ENCODE peak calls at places on chromosomes 16 and 17, in four cellular contexts. D is GM23338, O is GM23248, Q is HCT116. E is an unnamed sample. For H3K4me1, the result is how much of the 10 kb centered on the place peaks cover.

GRCh38 chr17:15659663-15660062 is 24.4 kb downstream of the TRIM16 start:
- DNase-seq in O (no peak), D (peak), Q (peak), E (peak)

GRCh38 chr16:17858061-17858460 is 387.3 kb upstream of the XYLT1 start:
- DNase-seq in Q (no peak), O (no peak), D (no peak), E (no peak)

GRCh38 chr16:20847577-20847976 is 41.2 kb downstream of the REXO5 start:
- DNase-seq in O (no peak), D (no peak), Q (no peak), E (no peak)

GRCh38 chr17:44081681-44082080 is 11.1 kb downstream of the G6PC3 start:
- DNase-seq in O (peak), D (no peak), Q (no peak), E (no peak)

GRCh38 chr16:80330803-80331202 is 210.0 kb upstream of the DYNLRB2 start:
- DNase-seq in Q (no peak), D (no peak), O (no peak), E (no peak)

GRCh38 chr17:30244853-30245385 is 9.4 kb upstream of the SLC6A4 start:
- DNase-seq in Q (no peak), O (peak), D (no peak), E (peak)

GRCh38 chr16:20004931-20005330 is 68.8 kb downstream of the GPR139 start:
- DNase-seq in Q (no peak), D (peak), O (no peak), E (no peak)

GRCh38 chr17:66726371-66726770 is 108.5 kb upstream of the CACNG5 start:
- DNase-seq in D (no peak), O (no peak), Q (no peak), E (no peak)

GRCh38 chr17:60392042-60392844 is at the start of gene USP32:
- DNase-seq in Q (peak), D (peak), O (peak), E (peak)

GRCh38 chr17:50181601-50182345 is 16.0 kb downstream of the SGCA start:
- DNase-seq in Q (no peak), D (no peak), O (peak), E (no peak)

GRCh38 chr16:59886021-59886420 is 1151.9 kb upstream of the GOT2 start:
- DNase-seq in D (no peak), O (peak), Q (no peak), E (peak)

GRCh38 chr16:54750249-54750648 is 180.4 kb upstream of the IRX5 start:
- DNase-seq in Q (no peak), D (no peak), O (no peak), E (no peak)

DNA sequence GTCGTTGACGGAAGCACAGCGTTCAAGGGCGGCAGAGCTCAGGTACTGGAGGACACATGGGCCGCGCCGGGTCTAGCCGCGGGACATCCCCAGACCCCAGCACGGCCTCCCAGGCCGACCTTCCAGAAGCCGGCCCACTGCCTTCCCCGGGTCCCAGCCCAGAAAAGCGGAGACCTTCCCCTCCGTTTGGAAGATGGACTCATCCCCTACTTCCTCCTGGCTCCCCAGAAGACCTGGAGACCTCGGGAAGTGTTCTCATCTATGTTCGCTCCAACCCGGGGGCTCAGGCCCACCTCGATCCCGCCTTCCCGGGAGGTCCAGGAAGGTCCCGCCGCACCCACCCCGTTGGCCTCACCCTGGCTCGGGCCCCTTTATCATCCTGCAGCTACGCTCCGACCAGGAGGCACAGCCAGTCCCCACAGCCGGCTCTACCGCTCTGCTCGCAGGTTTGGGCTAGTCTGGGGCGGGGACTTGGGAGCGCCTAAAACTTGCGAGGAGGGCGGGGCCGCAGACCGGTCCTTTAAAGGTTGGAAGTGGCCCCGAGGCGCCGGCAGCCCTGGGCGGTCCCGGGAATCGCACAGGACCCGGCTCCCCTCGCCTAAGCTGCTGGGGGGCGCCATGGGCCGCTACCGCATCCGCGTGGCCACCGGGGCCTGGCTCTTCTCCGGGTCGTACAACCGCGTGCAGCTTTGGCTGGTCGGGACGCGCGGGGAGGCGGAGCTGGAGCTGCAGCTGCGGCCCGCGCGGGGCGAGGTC is at the start of gene ALOX12:
- DNase-seq in O (peak), Q (no peak), D (peak), E (no peak)
- TF ChIP-seq EZH2 in O (no peak), Q (no peak), D (no peak), E (no peak)

GRCh38 chr17:41785876-41786226 is 660 bp downstream of the JUP start:
- DNase-seq in O (peak), Q (no peak), D (peak), E (peak)

GRCh38 chr17:41787021-41787418 is 509 bp upstream of the JUP start:
- DNase-seq in O (no peak), D (no peak), Q (no peak), E (no peak)

GRCh38 chr17:41785091-41785875 is 1.2 kb downstream of the JUP start:
- DNase-seq in O (no peak), Q (no peak), D (peak), E (peak)

GRCh38 chr17:41784207-41784744 is 2.2 kb downstream of the JUP start:
- DNase-seq in D (peak), Q (peak), O (peak), E (peak)

DNA sequence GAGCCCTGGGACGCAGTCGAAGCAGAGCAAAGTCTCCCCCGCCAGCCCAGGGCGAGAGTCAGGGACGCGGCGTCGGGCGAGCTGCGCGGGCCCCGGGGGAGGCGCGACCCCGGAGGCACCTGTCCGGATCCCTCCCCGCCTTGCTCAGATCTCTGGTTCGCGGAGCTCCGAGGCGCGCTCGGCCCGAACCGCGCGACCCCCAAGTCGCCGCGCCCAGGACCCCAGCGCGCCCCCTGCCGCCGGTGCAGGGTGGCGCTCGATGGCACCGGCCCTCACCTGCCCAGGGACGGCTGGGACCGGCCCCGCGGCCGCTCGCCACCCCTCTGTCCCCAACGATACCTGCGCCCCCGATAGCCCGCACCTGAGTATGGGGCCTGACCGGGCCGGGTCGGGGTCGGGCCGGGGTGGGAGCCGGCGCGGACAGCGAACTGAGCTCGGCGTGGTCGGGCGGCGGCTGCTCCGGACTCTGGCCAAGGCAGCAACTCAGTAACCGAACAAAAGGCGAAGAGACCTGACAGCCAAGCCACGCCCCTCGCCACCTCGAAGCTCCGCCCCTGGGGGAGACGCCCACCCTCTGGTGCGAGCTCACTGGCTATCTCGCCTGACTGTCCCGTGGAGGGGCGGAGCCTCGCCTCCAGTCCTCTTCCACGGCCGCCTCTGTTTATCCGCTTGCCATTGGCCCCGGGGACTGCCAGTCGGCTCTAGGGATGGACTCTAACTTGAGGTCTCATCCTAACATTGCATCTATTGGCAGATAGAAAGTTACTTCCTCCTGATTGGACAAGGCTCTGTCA is at the start of gene JUP:
- DNase-seq in D (peak), Q (peak), O (peak), E (peak)
- H3K4me1 ChIP-seq in D (under half), Q (under half), O (under half), E (under half)

DNA sequence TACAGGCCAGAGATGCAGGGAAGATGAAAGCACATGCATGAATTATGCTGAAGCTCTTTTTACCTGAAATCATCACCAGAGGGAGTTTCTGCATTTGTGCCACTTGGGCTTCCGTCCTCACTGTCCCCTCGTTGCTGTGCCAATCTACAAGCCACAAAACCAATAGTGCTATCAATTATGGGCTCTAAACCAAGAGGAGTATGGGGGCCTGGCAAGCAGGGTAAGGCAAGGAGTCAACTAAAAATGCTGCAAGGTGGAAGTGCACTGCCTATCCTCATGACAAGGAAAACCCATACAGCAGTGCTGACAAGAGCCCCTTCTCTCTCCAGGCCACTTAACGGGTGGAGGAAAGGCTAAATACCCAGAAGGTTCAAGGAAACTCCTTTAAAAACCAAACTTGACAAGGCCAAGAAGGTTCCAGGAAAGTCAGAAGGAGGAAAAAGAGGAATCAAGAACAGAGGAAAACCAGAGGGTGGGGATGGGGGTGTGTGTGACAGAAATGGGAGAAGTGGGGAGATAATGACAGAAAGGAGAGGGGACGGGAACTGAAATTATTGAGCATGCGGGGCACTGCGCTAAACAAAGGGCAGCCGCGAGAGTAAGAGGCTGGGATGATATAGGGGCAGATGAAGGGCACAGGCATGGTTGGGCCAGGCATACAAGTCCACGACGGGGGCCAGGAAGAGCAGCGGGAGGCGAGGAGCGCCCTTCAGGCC is 674 bp downstream of the C17orf75 start:
- DNase-seq in O (peak), Q (no peak), D (no peak), E (peak)
- TF ChIP-seq EZH2phosphoT487 in O (no peak), Q (no peak), D (no peak), E (no peak)

GRCh38 chr16:89478576-89479221 is 11.7 kb downstream of the ANKRD11 start:
- DNase-seq in D (no peak), Q (no peak), O (peak), E (peak)

GRCh38 chr16:89473791-89474414 is 16.5 kb downstream of the ANKRD11 start:
- DNase-seq in Q (no peak), O (peak), D (no peak), E (peak)

GRCh38 chr16:89475144-89475543 is 15.2 kb downstream of the ANKRD11 start:
- DNase-seq in O (no peak), Q (no peak), D (peak), E (no peak)

GRCh38 chr16:89476379-89476778 is 14.0 kb downstream of the ANKRD11 start:
- DNase-seq in Q (no peak), O (no peak), D (no peak), E (peak)

DNA sequence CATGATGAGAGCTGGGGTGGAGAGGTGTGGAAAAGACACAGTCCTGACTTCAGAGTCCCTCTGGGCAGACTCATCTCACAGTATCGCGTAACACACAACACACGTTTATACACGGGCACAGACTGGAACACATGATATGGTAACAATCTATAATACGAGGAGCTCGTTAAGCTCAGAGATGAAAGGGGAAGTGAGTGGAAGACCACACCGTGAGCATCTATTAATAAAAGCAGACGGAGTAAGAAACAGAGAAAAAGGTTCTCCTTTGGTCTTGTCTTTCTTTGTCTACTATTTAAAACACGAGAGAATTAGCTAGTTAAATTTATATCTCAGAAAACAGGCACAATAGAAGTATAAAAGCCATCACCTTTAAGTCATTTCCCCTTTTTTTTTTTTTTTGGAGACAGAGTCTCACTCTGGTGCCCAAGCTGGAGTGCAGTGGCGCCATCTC is 13.5 kb downstream of the ANKRD11 start:
- DNase-seq in O (no peak), Q (no peak), D (no peak), E (no peak)
- TF ChIP-seq EZH2 in O (no peak), Q (no peak), D (no peak), E (no peak)

DNA sequence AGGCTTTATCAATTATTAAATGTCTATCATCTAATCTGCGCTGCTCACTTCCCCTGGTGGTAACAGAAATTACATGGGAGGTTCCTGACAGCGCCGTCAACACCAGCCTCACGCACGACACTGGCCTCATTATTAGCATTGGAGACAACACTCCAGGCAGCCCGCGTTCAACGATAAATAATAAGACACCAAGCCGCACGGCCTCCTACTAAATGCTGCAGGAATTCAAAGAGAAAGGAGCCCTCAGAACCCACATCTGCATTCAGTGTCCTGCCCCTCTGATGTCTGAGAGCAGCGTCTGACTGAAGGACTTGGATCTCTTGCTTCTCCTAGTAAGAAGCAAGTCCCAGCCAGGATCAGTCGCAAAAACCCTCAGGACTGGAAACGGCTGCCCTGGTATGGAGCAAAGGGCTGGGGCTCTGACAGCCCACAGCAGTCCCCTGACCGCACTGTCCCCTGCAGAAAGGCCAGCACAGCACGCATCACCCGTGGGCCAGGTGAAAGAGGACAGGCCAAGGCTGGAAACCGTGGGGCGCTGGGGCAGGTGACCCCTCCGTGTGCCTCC is 7.6 kb upstream of the RPH3AL start:
- DNase-seq in Q (no peak), D (no peak), O (no peak), E (no peak)
- H3K4me1 ChIP-seq in Q (under half), D (under half), O (under half), E (under half)

GRCh38 chr17:64940055-64940454 is 20.8 kb upstream of the LRRC37A3 start:
- DNase-seq in D (no peak), Q (no peak), O (no peak), E (peak)

GRCh38 chr17:64941045-64941444 is 21.8 kb upstream of the LRRC37A3 start:
- DNase-seq in D (no peak), O (no peak), Q (no peak), E (no peak)

GRCh38 chr17:64938290-64938689 is 19.0 kb upstream of the LRRC37A3 start:
- DNase-seq in D (no peak), Q (no peak), O (no peak), E (peak)

GRCh38 chr17:64941761-64942160 is 22.5 kb upstream of the LRRC37A3 start:
- DNase-seq in D (no peak), O (no peak), Q (no peak), E (no peak)

GRCh38 chr17:64938925-64939474 is 19.7 kb upstream of the LRRC37A3 start:
- DNase-seq in O (peak), Q (no peak), D (peak), E (peak)
- TF ChIP-seq EZH2phosphoT487 in O (no peak), Q (no peak), D (no peak), E (no peak)

GRCh38 chr17:251531-251930 is 70.1 kb upstream of the DOC2B start:
- DNase-seq in D (no peak), O (no peak), Q (no peak), E (no peak)

GRCh38 chr17:250487-251300 is 69.2 kb upstream of the DOC2B start:
- DNase-seq in O (no peak), Q (no peak), D (no peak), E (no peak)

GRCh38 chr17:252456-252855 is 71.0 kb upstream of the DOC2B start:
- DNase-seq in D (no peak), O (no peak), Q (no peak), E (no peak)

GRCh38 chr17:249236-249993 is 68.0 kb upstream of the DOC2B start:
- DNase-seq in O (no peak), D (no peak), Q (no peak), E (no peak)

DNA sequence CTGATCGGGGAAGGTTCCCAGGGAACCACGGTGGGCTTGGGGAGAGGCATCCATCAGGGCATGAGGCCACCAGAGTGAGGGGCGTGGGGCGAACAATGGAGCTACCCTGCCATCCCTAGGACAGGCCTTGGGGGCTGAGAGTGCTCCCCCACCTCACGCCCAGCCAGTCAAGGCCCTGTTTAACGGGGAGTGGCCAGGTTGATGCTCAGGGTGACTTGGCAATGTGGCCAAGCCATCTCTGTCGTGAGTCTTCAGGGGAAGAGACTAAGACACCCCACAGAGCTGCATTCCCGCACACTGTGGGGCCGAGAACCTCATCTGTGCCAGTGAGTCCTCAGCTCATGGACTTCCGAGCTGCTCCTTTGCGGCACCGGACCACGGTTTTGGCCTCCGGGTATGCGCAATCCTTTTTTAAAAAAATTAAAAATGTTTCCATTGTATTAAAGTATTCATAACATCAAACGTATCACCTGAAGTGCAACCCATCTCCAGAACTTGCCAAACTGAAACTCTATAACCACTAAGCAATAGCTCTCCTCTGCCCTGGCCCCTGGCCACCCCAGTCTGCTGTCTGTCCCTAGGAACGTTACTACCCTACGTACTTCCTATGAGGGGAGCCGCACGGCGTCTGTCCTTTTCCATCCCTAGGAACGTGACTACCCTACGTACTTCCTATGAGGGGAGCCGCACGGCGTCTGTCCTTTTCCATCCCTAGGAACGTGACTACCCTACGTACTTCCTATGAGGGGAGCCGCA is 71.8 kb upstream of the DOC2B start:
- DNase-seq in D (no peak), O (no peak), Q (no peak), E (no peak)
- TF ChIP-seq EZH2 in D (no peak), O (no peak), Q (no peak), E (no peak)

GRCh38 chr17:48241131-48241591 is 133.6 kb downstream of the SNX11 start:
- DNase-seq in Q (peak), D (no peak), O (peak), E (peak)
- H3K4me1 ChIP-seq in Q (half or more), D (under half), O (half or more), E (half or more)

GRCh38 chr16:9594961-9595360 is 503.5 kb downstream of the HAPSTR1 start:
- DNase-seq in D (no peak), O (no peak), Q (no peak), E (no peak)
- TF ChIP-seq EZH2phosphoT487 in D (no peak), O (no peak), Q (no peak), E (no peak)